ENCODE peak calls at places on chromosomes 4 and X, in ten cellular contexts. Z is IMR-90, O is iPS DF 6.9, A is small intestine, C is H9, Y is breast epithelium, W is thoracic aorta, P is PC-3, Q is neural progenitor cell, R is uterus. N is an unnamed sample. For H3K4me1 and H3K9me3, the result is how much of the 10 kb centered on the place peaks cover.

GRCh38 chr4:28557755-28558154 is 1697.1 kb downstream of the STIM2 start:
- DNase-seq in R (no peak), P (peak), Z (peak), Q (no peak), O (no peak), A (no peak), C (no peak), Y (no peak), W (no peak), N (no peak)

GRCh38 chr4:41361831-41362646 is 105.3 kb downstream of the UCHL1 start:
- DNase-seq in C (peak), Q (peak), Y (no peak), R (no peak), W (no peak), A (no peak), O (no peak), Z (no peak), P (peak), N (no peak)

GRCh38 chrX:110665636-110666035 is 130.0 kb downstream of the CHRDL1 start:
- DNase-seq in C (peak), Z (peak), P (peak), W (no peak), A (peak), R (no peak), Q (peak), Y (no peak), O (no peak), N (no peak)

GRCh38 chr4:153790962-153791551 is 2.2 kb upstream of the SFRP2 start:
- DNase-seq in A (no peak), P (no peak), O (no peak), R (peak), C (peak), W (no peak), Q (peak), Y (no peak), Z (no peak), N (no peak)

GRCh38 chr4:71713611-71714203 is 70.2 kb downstream of the GC start:
- DNase-seq in Z (peak), O (no peak), W (no peak), Y (no peak), Q (peak), R (no peak), P (peak), A (peak), C (no peak), N (no peak)

GRCh38 chr4:183659919-183660318 is 826 bp downstream of the TRAPPC11 start:
- DNase-seq in C (no peak), Z (peak), P (peak), Y (no peak), O (no peak), W (no peak), Q (peak), R (no peak), A (peak), N (no peak)

GRCh38 chrX:52979993-52980392 is 21.7 kb upstream of the FAM156A start:
- DNase-seq in A (no peak), Y (no peak), R (no peak), Q (peak), P (no peak), O (no peak), Z (no peak), C (no peak), W (no peak), N (no peak)

GRCh38 chr4:109810580-109811387 is 4.8 kb upstream of the GAR1 start:
- DNase-seq in Z (no peak), O (no peak), P (no peak), R (no peak), Q (no peak), Y (no peak), W (no peak), A (no peak), C (no peak), N (no peak)

GRCh38 chr4:147157860-147158701 is 212.4 kb upstream of the TTC29 start:
- DNase-seq in Q (peak), A (no peak), P (peak), O (no peak), W (no peak), C (peak), R (peak), Z (peak), Y (no peak), N (no peak)

GRCh38 chr4:16205298-16206164 is 20.7 kb downstream of the TAPT1 start:
- DNase-seq in W (no peak), Z (no peak), C (no peak), P (peak), O (no peak), R (no peak), Y (no peak), A (peak), Q (peak), N (no peak)

GRCh38 chrX:70262952-70263567 is 3.1 kb upstream of the P2RY4 start:
- DNase-seq in O (peak), W (no peak), C (peak), A (peak), Y (peak), Q (peak), P (peak), Z (peak), R (no peak), N (no peak)

GRCh38 chr4:150164055-150164454 is 85.8 kb downstream of the DCLK2 start:
- DNase-seq in P (no peak), Z (no peak), A (no peak), O (no peak), W (no peak), Y (no peak), Q (no peak), C (no peak), R (no peak), N (no peak)

GRCh38 chrX:110363241-110363640 is 4.6 kb downstream of the RTL9 start:
- DNase-seq in A (no peak), P (no peak), C (no peak), Y (no peak), R (no peak), W (no peak), Z (no peak), Q (no peak), O (no peak), N (no peak)

GRCh38 chr4:138977525-138977924 is 38.1 kb upstream of the NOCT start:
- DNase-seq in Z (no peak), O (no peak), C (peak), Q (no peak), P (no peak), R (no peak), W (no peak), Y (no peak), A (no peak), N (no peak)

GRCh38 chrX:43817454-43817853 is 64.8 kb downstream of the MAOB start:
- DNase-seq in A (peak), W (no peak), O (no peak), P (no peak), Q (no peak), R (no peak), Z (no peak), C (no peak), Y (no peak), N (no peak)

GRCh38 chrX:150573702-150574101 is 5.3 kb downstream of the MTM1 start:
- DNase-seq in Q (no peak), O (no peak), Z (no peak), W (no peak), R (no peak), C (no peak), A (no peak), Y (no peak), P (no peak), N (no peak)

GRCh38 chrX:154516655-154517100 is 646 bp upstream of the FAM3A start:
- DNase-seq in C (peak), Z (peak), A (peak), Q (peak), P (no peak), O (no peak), R (no peak), W (no peak), Y (no peak), N (no peak)

GRCh38 chr4:1667273-1667672 is 16.8 kb downstream of the FAM53A start:
- DNase-seq in A (no peak), Q (no peak), R (no peak), Y (no peak), C (no peak), P (no peak), O (no peak), W (no peak), Z (no peak), N (no peak)

GRCh38 chr4:120636120-120636630 is 286.4 kb downstream of the PRDM5 start:
- DNase-seq in Z (no peak), R (no peak), Y (no peak), P (no peak), Q (no peak), W (no peak), C (no peak), O (no peak), A (no peak), N (no peak)

GRCh38 chr4:81913427-81913878 is 441.7 kb upstream of the RASGEF1B start:
- DNase-seq in Y (no peak), O (peak), R (no peak), W (no peak), A (peak), Q (peak), C (peak), P (peak), Z (peak), N (peak)

DNA sequence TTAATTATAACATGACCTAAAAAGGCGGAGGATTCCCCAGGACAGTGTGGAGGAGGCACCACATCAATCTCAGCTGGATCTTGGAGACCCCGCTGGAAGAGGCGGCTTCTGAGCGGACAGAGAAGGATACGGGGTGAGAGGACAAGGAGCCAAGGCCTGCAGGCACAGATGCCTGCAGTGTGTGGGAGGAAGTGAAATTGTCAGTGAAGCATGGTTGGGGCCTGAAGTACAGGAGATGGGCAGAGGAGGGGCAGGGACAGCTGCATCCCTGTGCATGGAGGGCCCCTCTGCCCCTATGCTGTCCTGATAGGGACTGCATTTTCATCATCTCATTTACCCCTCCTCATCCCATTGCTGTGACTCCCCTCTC is 1.7 kb upstream of the SLC2A9 start:
- DNase-seq in W (no peak), Y (no peak), Q (no peak), Z (no peak), P (no peak), C (peak), A (no peak), O (no peak), R (no peak), N (no peak)
- H3K27ac ChIP-seq in W (no peak), Y (peak), Q (no peak), Z (no peak), P (no peak), C (no peak), A (no peak), O (no peak), R (no peak), N (no peak)

GRCh38 chr4:118769152-118769551 is 66.8 kb downstream of the SEC24D start:
- DNase-seq in Y (no peak), C (no peak), A (no peak), O (no peak), Z (no peak), Q (no peak), W (no peak), R (no peak), P (no peak), N (no peak)

GRCh38 chr4:118765399-118765798 is 70.5 kb downstream of the SEC24D start:
- DNase-seq in Q (no peak), Z (peak), W (no peak), C (no peak), Y (no peak), P (peak), R (no peak), A (peak), O (no peak), N (no peak)

GRCh38 chr4:118762753-118763477 is 73.0 kb downstream of the SEC24D start:
- DNase-seq in Q (no peak), P (no peak), C (no peak), O (no peak), A (no peak), R (no peak), Z (no peak), Y (no peak), W (no peak), N (no peak)

GRCh38 chr4:118770741-118771187 is 65.2 kb downstream of the SEC24D start:
- DNase-seq in Y (no peak), Z (peak), Q (no peak), C (no peak), P (no peak), A (no peak), W (no peak), R (no peak), O (no peak), N (no peak)

DNA sequence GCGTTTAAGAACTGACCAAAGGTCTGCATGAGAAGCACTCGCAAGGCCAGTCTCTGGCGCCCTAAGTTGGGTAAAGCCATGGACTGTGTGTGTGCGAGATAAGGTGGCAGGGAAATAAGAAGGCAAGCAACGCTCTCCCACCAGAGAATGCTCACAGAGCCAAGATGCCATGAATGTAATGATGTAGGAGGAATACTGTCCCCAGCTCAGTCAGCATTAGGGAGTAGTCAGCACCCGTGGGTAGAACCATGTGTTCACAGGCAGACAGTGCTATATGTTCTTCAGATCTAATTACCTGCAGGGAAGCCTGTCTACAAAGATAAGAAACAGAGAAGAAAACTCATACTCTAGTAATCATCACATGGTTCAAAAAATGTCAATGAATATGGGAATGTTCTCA is 68.8 kb downstream of the SEC24D start:
- DNase-seq in Q (no peak), O (no peak), R (no peak), C (no peak), P (no peak), Y (no peak), Z (no peak), A (no peak), W (no peak), N (no peak)
- H3K4me1 ChIP-seq in Q (under half), O (under half), R (under half), C (under half), P (under half), Y (under half), Z (under half), A (under half), W (under half), N (under half)

GRCh38 chrX:46502848-46503247 is 42.4 kb downstream of the ZNF674 start:
- DNase-seq in C (no peak), Q (no peak), R (no peak), Z (no peak), W (no peak), A (no peak), P (no peak), O (no peak), Y (no peak), N (no peak)

DNA sequence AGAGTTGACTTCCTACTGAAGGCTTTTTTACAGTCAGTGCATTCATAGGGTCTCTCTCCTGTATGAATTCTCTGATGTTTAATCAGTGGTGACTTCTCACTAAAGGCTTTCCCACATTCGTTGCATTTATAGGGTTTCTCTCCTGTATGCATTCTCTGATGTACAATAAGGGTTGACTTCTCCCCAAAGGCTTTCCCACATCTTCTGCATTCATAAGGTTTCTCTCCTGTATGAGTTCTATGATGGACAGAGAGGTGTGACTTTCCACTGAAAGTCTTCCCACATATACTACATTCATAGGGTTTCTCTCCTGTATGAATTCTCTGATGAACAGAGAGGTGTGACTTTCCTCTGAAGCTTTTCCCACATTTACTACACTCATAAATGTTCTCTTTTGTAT is 45.2 kb downstream of the ZNF674 start:
- DNase-seq in R (no peak), C (no peak), Y (no peak), P (no peak), W (no peak), A (no peak), Z (no peak), Q (no peak), O (no peak), N (no peak)
- H3K9me3 ChIP-seq in R (under half), C (half or more), Y (half or more), P (under half), W (under half), A (under half), Z (under half), Q (under half), O (under half), N (under half)

GRCh38 chr4:148443550-148444295 is 1.5 kb upstream of the NR3C2 start:
- DNase-seq in Z (no peak), O (no peak), Y (no peak), Q (peak), W (no peak), A (peak), C (no peak), R (peak), P (peak), N (peak)
- H3K27ac ChIP-seq in Z (no peak), O (no peak), Y (peak), Q (no peak), W (peak), A (peak), C (no peak), R (peak), P (no peak), N (peak)

GRCh38 chr4:40165931-40166330 is 30.9 kb upstream of the RHOH start:
- DNase-seq in Y (no peak), Z (no peak), R (no peak), P (no peak), Q (no peak), A (no peak), C (no peak), O (no peak), W (no peak), N (no peak)

GRCh38 chr4:40168070-40168469 is 28.8 kb upstream of the RHOH start:
- DNase-seq in W (no peak), Q (no peak), R (no peak), A (no peak), Y (no peak), O (no peak), Z (no peak), P (no peak), C (no peak), N (no peak)

GRCh38 chr4:40173470-40173875 is 23.4 kb upstream of the RHOH start:
- DNase-seq in Q (no peak), Y (no peak), O (no peak), R (no peak), Z (no peak), W (no peak), A (no peak), C (no peak), P (no peak), N (no peak)

GRCh38 chr4:40170588-40170987 is 26.2 kb upstream of the RHOH start:
- DNase-seq in R (no peak), Q (no peak), Y (no peak), W (no peak), Z (no peak), P (no peak), A (no peak), O (no peak), C (no peak), N (no peak)
- H3K4me1 ChIP-seq in R (under half), Q (under half), Y (under half), W (under half), Z (under half), P (under half), A (under half), O (under half), C (under half), N (under half)

DNA sequence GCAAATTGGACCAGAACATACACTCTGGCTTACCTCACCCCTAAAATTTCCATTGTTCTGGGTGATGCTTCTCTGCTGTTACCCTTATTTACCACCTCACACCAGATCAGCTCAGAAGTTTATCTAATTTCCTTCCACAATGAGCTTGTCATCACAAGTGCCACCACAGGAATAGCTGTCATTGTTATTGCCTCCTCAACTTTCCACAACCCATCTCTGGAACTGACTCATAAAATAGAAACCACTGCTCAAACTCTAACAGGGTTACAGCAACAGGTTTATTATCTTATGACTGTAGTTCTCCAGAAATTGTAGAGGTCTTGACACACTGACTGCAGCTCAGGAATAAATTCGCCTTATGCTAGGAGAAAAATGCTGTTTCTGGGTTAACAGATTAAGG is 52.7 kb downstream of the ZNF718 start:
- DNase-seq in R (no peak), W (no peak), O (no peak), Y (no peak), A (no peak), Z (no peak), Q (no peak), C (no peak), P (no peak), N (no peak)
- H3K9me3 ChIP-seq in R (under half), W (half or more), O (under half), Y (half or more), A (under half), Z (under half), Q (half or more), C (under half), P (under half), N (half or more)

GRCh38 chr4:9808077-9808476 is 26.6 kb downstream of the DRD5 start:
- DNase-seq in Z (no peak), O (no peak), A (no peak), W (no peak), Q (no peak), P (no peak), R (no peak), C (no peak), Y (no peak), N (no peak)

GRCh38 chr4:9800878-9801277 is 19.4 kb downstream of the DRD5 start:
- DNase-seq in Q (no peak), Y (no peak), C (no peak), Z (no peak), A (no peak), R (no peak), W (no peak), P (no peak), O (no peak), N (no peak)

GRCh38 chr4:9804918-9805317 is 23.5 kb downstream of the DRD5 start:
- DNase-seq in Q (no peak), A (no peak), C (no peak), O (no peak), R (no peak), Z (no peak), P (no peak), Y (no peak), W (no peak), N (no peak)
- H3K27ac ChIP-seq in Q (no peak), A (no peak), C (no peak), O (no peak), R (no peak), Z (no peak), P (no peak), Y (no peak), W (no peak), N (no peak)

GRCh38 chr4:75194180-75194579 is 261.3 kb downstream of the PARM1 start:
- DNase-seq in O (no peak), Y (no peak), Z (no peak), R (no peak), P (no peak), Q (no peak), A (no peak), C (no peak), W (no peak), N (no peak)
- H3K4me1 ChIP-seq in O (under half), Y (under half), Z (under half), R (under half), P (under half), Q (under half), A (under half), C (under half), W (under half), N (under half)

N was measured in effector memory CD4-positive, alpha-beta T cell.